ENCODE peak calls at places on chromosomes 12 and 14, in four cellular contexts. L is heart right ventricle, Y is MCF 10A, Z is foreskin fibroblast. B is an unnamed sample.

GRCh38 chr12:112855375-112855774 is 51.4 kb upstream of the OAS1 start:
- DNase-seq in Y (peak), L (no peak), Z (no peak), B (peak)

GRCh38 chr12:78240827-78241226 is 410.1 kb downstream of the NAV3 start:
- DNase-seq in L (no peak), Y (no peak), Z (no peak), B (no peak)

GRCh38 chr12:24111591-24111990 is 162.1 kb upstream of the SOX5 start:
- DNase-seq in Y (peak), L (no peak), Z (no peak), B (no peak)

GRCh38 chr14:59359451-59360124 is 105.6 kb downstream of the GPR135 start:
- DNase-seq in L (no peak), Y (peak), Z (no peak), B (peak)

GRCh38 chr12:54579696-54580333 is 8.6 kb downstream of the PPP1R1A start:
- DNase-seq in Y (peak), Z (peak), L (peak), B (peak)

GRCh38 chr12:81461163-81461562 is 298.0 kb downstream of the PPFIA2 start:
- DNase-seq in Z (no peak), Y (no peak), L (no peak), B (peak)

GRCh38 chr12:48356041-48356768 is 5.5 kb upstream of the ZNF641 start:
- DNase-seq in Y (peak), L (no peak), Z (no peak), B (no peak)

GRCh38 chr12:88242161-88242925 is 100.2 kb downstream of the TMTC3 start:
- DNase-seq in L (no peak), Y (peak), Z (peak), B (no peak)

GRCh38 chr12:85424581-85425348 is 144.7 kb downstream of the ALX1 start:
- DNase-seq in L (no peak), Z (peak), Y (peak), B (peak)

GRCh38 chr12:117024961-117025480 is 74.2 kb downstream of the TESC start:
- DNase-seq in L (no peak), Y (no peak), Z (no peak), B (no peak)

GRCh38 chr14:100782516-100783320 is 43.2 kb upstream of the MEG3 start:
- DNase-seq in Z (no peak), Y (no peak), L (no peak), B (no peak)

GRCh38 chr12:3998968-3999792 is 126.0 kb upstream of the PARP11 start:
- DNase-seq in L (no peak), Y (peak), Z (no peak), B (no peak)

GRCh38 chr14:23294346-23294733 is 8.3 kb downstream of the PPP1R3E start:
- DNase-seq in Y (no peak), Z (no peak), L (no peak), B (no peak)

GRCh38 chr14:53295985-53296582 is 143.0 kb upstream of the DDHD1 start:
- DNase-seq in Z (no peak), Y (peak), L (peak), B (peak)

GRCh38 chr14:95515523-95516517 is 630 bp downstream of the SYNE3 start:
- DNase-seq in Z (no peak), L (peak), Y (peak), B (peak)

GRCh38 chr12:10705655-10706054 is 17.5 kb downstream of the YBX3 start:
- DNase-seq in Z (no peak), Y (no peak), L (no peak), B (no peak)

GRCh38 chr12:120399531-120399930 is 30.6 kb upstream of the MSI1 start:
- DNase-seq in L (no peak), Z (peak), Y (peak), B (no peak)

GRCh38 chr14:94395306-94395899 is 7.0 kb upstream of the SERPINA1 start:
- DNase-seq in Z (no peak), L (no peak), Y (no peak), B (no peak)

GRCh38 chr12:93441111-93441616 is 583 bp downstream of the UBE2N start:
- DNase-seq in Z (no peak), Y (peak), L (peak), B (peak)

GRCh38 chr14:99164712-99165111 is 107.3 kb downstream of the BCL11B start:
- DNase-seq in Y (no peak), Z (no peak), L (no peak), B (no peak)

B was measured in NAMALWA.